ENCODE peak calls at places on chromosomes 4 and X, in eight cellular contexts. Z is mammary epithelial cell; J is central memory CD4-positive, alpha-beta T cell; U is stimulated activated CD4-positive, alpha-beta T cell treated with anti-CD3 and anti-CD28 coated beads, Interleukin-1b, Interleukin-23, amount 100 ng/mL, for 24 hours; Y is T1000; O is NCI-H2081; Q is H7; V is Kasumi-1. P is an unnamed sample.

GRCh38 chr4:73222466-73223257 is 35.9 kb downstream of the ANKRD17 start:
- DNase-seq in Z (peak; percentile 90), J (peak; percentile 85), U (peak; percentile 25), Y (peak; percentile 31), O (peak; percentile 91), Q (no peak), V (peak; percentile 98), P (peak; percentile 58)

GRCh38 chr4:2273657-2274319 is 11.9 kb upstream of the MXD4 start:
- DNase-seq in Z (no peak), J (no peak), U (no peak), Y (no peak), O (no peak), Q (no peak), V (no peak), P (no peak)

GRCh38 chrX:22124098-22124497 is 92.0 kb downstream of the PHEX start:
- DNase-seq in Z (peak; percentile 85), J (no peak), U (no peak), Y (no peak), O (no peak), Q (no peak), V (no peak), P (no peak)

GRCh38 chr4:102438873-102439614 is 62.1 kb upstream of the NFKB1 start:
- DNase-seq in Z (peak; percentile 92), J (no peak), U (no peak), Y (peak; percentile 20), O (peak; percentile 18), Q (no peak), V (no peak), P (no peak)

GRCh38 chr4:127484101-127484500 is 148.7 kb upstream of the INTU start:
- DNase-seq in Z (no peak), J (no peak), U (no peak), Y (no peak), O (no peak), Q (no peak), V (no peak), P (no peak)

GRCh38 chr4:126956192-126956897 is 676.4 kb upstream of the INTU start:
- DNase-seq in Z (no peak), J (no peak), U (no peak), Y (no peak), O (no peak), Q (no peak), V (no peak), P (no peak)

GRCh38 chr4:76626686-76627465 is 191.8 kb downstream of the SHROOM3 start:
- DNase-seq in Z (no peak), J (no peak), U (no peak), Y (no peak), O (no peak), Q (peak; percentile 53), V (peak; percentile 8), P (no peak)

GRCh38 chrX:152197425-152197824 is 59.0 kb upstream of the MAGEA10 start:
- DNase-seq in Z (no peak), J (no peak), U (no peak), Y (no peak), O (no peak), Q (no peak), V (no peak), P (no peak)

GRCh38 chr4:22794731-22795130 is 102.0 kb downstream of the GBA3 start:
- DNase-seq in Z (no peak), J (no peak), U (no peak), Y (no peak), O (no peak), Q (no peak), V (no peak), P (no peak)

GRCh38 chr4:125489952-125490690 is 175.4 kb downstream of the FAT4 start:
- DNase-seq in Z (no peak), J (no peak), U (no peak), Y (no peak), O (no peak), Q (no peak), V (no peak), P (no peak)

GRCh38 chrX:15055146-15055930 is 182.1 kb downstream of the MOSPD2 start:
- DNase-seq in Z (peak; percentile 55), J (no peak), U (no peak), Y (no peak), O (no peak), Q (no peak), V (no peak), P (no peak)

GRCh38 chrX:108018659-108019381 is 26.0 kb upstream of the VSIG1 start:
- DNase-seq in Z (peak; percentile 12), J (peak; percentile 84), U (no peak), Y (no peak), O (no peak), Q (no peak), V (no peak), P (no peak)

GRCh38 chr4:40986375-40986774 is 228.0 kb downstream of the APBB2 start:
- DNase-seq in Z (no peak), J (no peak), U (no peak), Y (no peak), O (no peak), Q (no peak), V (no peak), P (no peak)

GRCh38 chr4:150248181-150248580 is 169.9 kb downstream of the DCLK2 start:
- DNase-seq in Z (no peak), J (no peak), U (no peak), Y (no peak), O (no peak), Q (no peak), V (no peak), P (no peak)

GRCh38 chr4:154618708-154619315 is 6.4 kb upstream of the FGG start:
- DNase-seq in Z (peak; percentile 41), J (peak; percentile 29), U (no peak), Y (no peak), O (peak; percentile 37), Q (peak; percentile 36), V (peak; percentile 64), P (peak; percentile 46)

GRCh38 chrX:125505207-125505606 is 185.5 kb downstream of the TEX13C start:
- DNase-seq in Z (peak; percentile 62), J (no peak), U (no peak), Y (no peak), O (no peak), Q (no peak), V (no peak), P (no peak)